ENCODE peak calls at places on chromosomes 11 and 22, in eight cellular contexts. C is hepatic stellate cell; E is brain microvascular endothelial cell; V is RPMI7951; L is HT1080; A is fibroblast of lung; D is activated naive CD8-positive, alpha-beta T cell treated with anti-CD3 and anti-CD28 coated beads, Interleukin-2, amount 50 U/mL, for 24 hours; W is endothelial cell. Q is an unnamed sample.

GRCh38 chr22:48748860-48749554 is 1078.7 kb downstream of the BRD1 start:
- DNase-seq in C (no peak), E (no peak), V (no peak), L (no peak), A (no peak), D (no peak), W (no peak), Q (no peak)

GRCh38 chr22:46971141-46971775 is 208.8 kb downstream of the TBC1D22A start:
- DNase-seq in C (no peak), E (peak; percentile 37), V (no peak), L (no peak), A (peak; percentile 27), D (no peak), W (peak; percentile 51), Q (no peak)

GRCh38 chr11:33237039-33237597 is 20.1 kb upstream of the HIPK3 start:
- DNase-seq in C (no peak), E (no peak), V (no peak), L (no peak), A (no peak), D (no peak), W (no peak), Q (no peak)

GRCh38 chr11:76702378-76703128 is 32.0 kb upstream of the LRRC32 start:
- DNase-seq in C (no peak), E (no peak), V (peak; percentile 41), L (no peak), A (no peak), D (no peak), W (no peak), Q (no peak)

GRCh38 chr11:69295995-69296889 is 2.3 kb downstream of the MYEOV start:
- DNase-seq in C (peak; percentile 37), E (peak; percentile 61), V (peak; percentile 89), L (peak; percentile 52), A (peak; percentile 45), D (no peak), W (no peak), Q (no peak)

GRCh38 chr22:19494676-19495173 is 15.0 kb downstream of the CDC45 start:
- DNase-seq in C (no peak), E (no peak), V (no peak), L (no peak), A (no peak), D (no peak), W (no peak), Q (no peak)

GRCh38 chr22:27906241-27906640 is 12.8 kb downstream of the PITPNB start:
- DNase-seq in C (no peak), E (no peak), V (no peak), L (no peak), A (peak; percentile 48), D (no peak), W (no peak), Q (no peak)

GRCh38 chr11:122661182-122661945 is 5.8 kb downstream of the UBASH3B start:
- DNase-seq in C (peak; percentile 59), E (no peak), V (peak; percentile 93), L (peak; percentile 52), A (peak; percentile 66), D (no peak), W (no peak), Q (no peak)

GRCh38 chr22:36323855-36324331 is 63.9 kb downstream of the MYH9 start:
- DNase-seq in C (no peak), E (peak; percentile 59), V (peak; percentile 58), L (no peak), A (peak; percentile 74), D (no peak), W (no peak), Q (no peak)

GRCh38 chr11:114562166-114562916 is 2.7 kb upstream of the NXPE1 start:
- DNase-seq in C (no peak), E (no peak), V (peak; percentile 11), L (no peak), A (peak; percentile 86), D (no peak), W (no peak), Q (no peak)

GRCh38 chr22:37485006-37485713 is 1.0 kb downstream of the MFNG start:
- DNase-seq in C (no peak), E (no peak), V (no peak), L (no peak), A (no peak), D (peak; percentile 61), W (no peak), Q (peak; percentile 74)

GRCh38 chr11:106091480-106092123 is 14.1 kb downstream of the AASDHPPT start:
- DNase-seq in C (peak; percentile 19), E (peak; percentile 62), V (peak; percentile 70), L (peak; percentile 62), A (peak; percentile 88), D (peak; percentile 6), W (no peak), Q (peak; percentile 47)

GRCh38 chr11:69685348-69685747 is 10.2 kb upstream of the LTO1 start:
- DNase-seq in C (no peak), E (no peak), V (no peak), L (no peak), A (no peak), D (no peak), W (no peak), Q (no peak)

GRCh38 chr11:57174656-57175055 is 7.1 kb upstream of the LRRC55 start:
- DNase-seq in C (no peak), E (no peak), V (no peak), L (no peak), A (no peak), D (no peak), W (no peak), Q (no peak)

GRCh38 chr11:20289732-20290131 is 73.8 kb upstream of the HTATIP2 start:
- DNase-seq in C (no peak), E (no peak), V (no peak), L (no peak), A (no peak), D (no peak), W (no peak), Q (no peak)

GRCh38 chr22:47129902-47130301 is 367.5 kb downstream of the TBC1D22A start:
- DNase-seq in C (peak; percentile 26), E (no peak), V (no peak), L (peak; percentile 28), A (no peak), D (peak; percentile 7), W (no peak), Q (peak; percentile 27)

GRCh38 chr22:39643311-39644083 is 72.9 kb downstream of the CACNA1I start:
- DNase-seq in C (no peak), E (peak; percentile 20), V (no peak), L (peak; percentile 15), A (peak; percentile 53), D (no peak), W (no peak), Q (no peak)

GRCh38 chr11:17014321-17014773 is at the start of gene PLEKHA7:
- DNase-seq in C (no peak), E (no peak), V (no peak), L (no peak), A (no peak), D (no peak), W (peak; percentile 24), Q (peak; percentile 23)

GRCh38 chr11:26992031-26992541 is 1.8 kb upstream of the FIBIN start:
- DNase-seq in C (peak; percentile 62), E (peak; percentile 71), V (peak; percentile 60), L (peak; percentile 47), A (peak; percentile 91), D (no peak), W (no peak), Q (no peak)

GRCh38 chr11:106621479-106621878 is 396.8 kb downstream of the GUCY1A2 start:
- DNase-seq in C (no peak), E (no peak), V (no peak), L (no peak), A (no peak), D (no peak), W (no peak), Q (no peak)

GRCh38 chr11:107564877-107565218 is 687 bp downstream of the ALKBH8 start:
- DNase-seq in C (no peak), E (no peak), V (no peak), L (no peak), A (no peak), D (no peak), W (no peak), Q (no peak)

GRCh38 chr11:126878892-126879291 is 121.7 kb downstream of the KIRREL3 start:
- DNase-seq in C (no peak), E (no peak), V (no peak), L (no peak), A (no peak), D (no peak), W (no peak), Q (no peak)

GRCh38 chr22:46247443-46247975 is 2.6 kb downstream of the CDPF1 start:
- DNase-seq in C (no peak), E (no peak), V (no peak), L (no peak), A (no peak), D (no peak), W (no peak), Q (no peak)

GRCh38 chr22:41021039-41021654 is 70.0 kb downstream of the RBX1 start:
- DNase-seq in C (no peak), E (no peak), V (no peak), L (no peak), A (no peak), D (no peak), W (no peak), Q (no peak)

GRCh38 chr11:64655901-64656601 is 65.0 kb downstream of the SLC22A12 start:
- DNase-seq in C (no peak), E (no peak), V (no peak), L (no peak), A (no peak), D (no peak), W (no peak), Q (no peak)

GRCh38 chr11:118216621-118217526 is 7.9 kb downstream of the JAML start:
- DNase-seq in C (no peak), E (no peak), V (no peak), L (no peak), A (no peak), D (peak; percentile 61), W (no peak), Q (peak; percentile 81)

GRCh38 chr22:38176170-38176741 is 5.4 kb downstream of the PLA2G6 start:
- DNase-seq in C (no peak), E (peak; percentile 89), V (peak; percentile 99), L (peak; percentile 50), A (peak; percentile 88), D (peak; percentile 46), W (peak; percentile 68), Q (peak; percentile 69)

GRCh38 chr11:65532388-65533064 is 7.6 kb downstream of the SCYL1 start:
- DNase-seq in C (no peak), E (no peak), V (no peak), L (no peak), A (no peak), D (no peak), W (no peak), Q (no peak)

GRCh38 chr11:115170133-115170815 is 333.9 kb downstream of the CADM1 start:
- DNase-seq in C (no peak), E (peak; percentile 29), V (peak; percentile 15), L (no peak), A (no peak), D (peak; percentile 5), W (peak; percentile 50), Q (peak; percentile 26)

GRCh38 chr11:32259641-32260081 is 168.8 kb downstream of the RCN1 start:
- DNase-seq in C (no peak), E (peak; percentile 40), V (peak; percentile 50), L (peak; percentile 57), A (peak; percentile 81), D (no peak), W (no peak), Q (no peak)

GRCh38 chr11:46064221-46064620 is 57.0 kb downstream of the PHF21A start:
- DNase-seq in C (no peak), E (no peak), V (no peak), L (no peak), A (peak; percentile 55), D (no peak), W (no peak), Q (no peak)

GRCh38 chr11:78078218-78079167 is 1.2 kb downstream of the NDUFC2 start:
- DNase-seq in C (no peak), E (no peak), V (no peak), L (no peak), A (no peak), D (no peak), W (no peak), Q (no peak)

GRCh38 chr11:69186316-69187266 is 30.9 kb downstream of the SMIM38 start:
- DNase-seq in C (no peak), E (no peak), V (no peak), L (no peak), A (no peak), D (no peak), W (no peak), Q (no peak)

GRCh38 chr11:12114487-12115033 is 4.2 kb downstream of the MICAL2 start:
- DNase-seq in C (peak; percentile 67), E (peak; percentile 74), V (peak; percentile 46), L (no peak), A (peak; percentile 63), D (no peak), W (no peak), Q (no peak)